ENCODE peak calls at places on chromosomes 13 and 19, in ten cellular contexts. V, U, L, B, P, F, C, I, K and R are unnamed samples. For H3K4me1, the result is how much of the 10 kb centered on the place peaks cover.

GRCh38 chr13:26280295-26280694 is 26.4 kb downstream of the CDK8 start:
- DNase-seq in V (no peak), U (no peak), L (no peak), B (no peak), P (no peak), F (no peak), C (peak), I (no peak), K (no peak), R (no peak)

GRCh38 chr13:70630247-70630646 is 522.0 kb upstream of the KLHL1 start:
- DNase-seq in V (peak), U (no peak), L (no peak), B (no peak), P (no peak), F (no peak), C (no peak), I (peak), K (no peak), R (no peak)

GRCh38 chr13:44022196-44022595 is 142.5 kb downstream of the LACC1 start:
- DNase-seq in V (no peak), U (no peak), L (no peak), B (no peak), P (no peak), F (no peak), C (peak), I (no peak), K (no peak), R (no peak)

GRCh38 chr13:75258159-75258782 is 223.7 kb downstream of the TBC1D4 start:
- DNase-seq in V (peak), U (peak), L (no peak), B (no peak), P (no peak), F (no peak), C (peak), I (no peak), K (no peak), R (no peak)

GRCh38 chr19:51020988-51021651 is 1.6 kb upstream of the KLK10 start:
- DNase-seq in V (peak), U (peak), L (no peak), B (no peak), P (no peak), F (no peak), C (peak), I (peak), K (no peak), R (no peak)

GRCh38 chr19:3575949-3576673 is 3.4 kb downstream of the HMG20B start:
- DNase-seq in V (no peak), U (no peak), L (no peak), B (no peak), P (no peak), F (no peak), C (no peak), I (no peak), K (no peak), R (no peak)

GRCh38 chr13:61128850-61129645 is 286.6 kb downstream of the PCDH20 start:
- DNase-seq in V (peak), U (no peak), L (no peak), B (no peak), P (no peak), F (no peak), C (no peak), I (no peak), K (no peak), R (no peak)

GRCh38 chr19:2089001-2089711 is 7.0 kb downstream of the MOB3A start:
- DNase-seq in V (no peak), U (peak), L (peak), B (no peak), P (no peak), F (no peak), C (no peak), I (no peak), K (no peak), R (no peak)

GRCh38 chr13:30727491-30728350 is 7.6 kb upstream of the ALOX5AP start:
- DNase-seq in V (no peak), U (no peak), L (no peak), B (no peak), P (no peak), F (no peak), C (no peak), I (peak), K (no peak), R (no peak)

GRCh38 chr13:72567566-72567965 is 159.9 kb downstream of the MZT1 start:
- DNase-seq in V (no peak), U (no peak), L (no peak), B (no peak), P (no peak), F (no peak), C (no peak), I (peak), K (no peak), R (no peak)

GRCh38 chr13:43786766-43787517 is at the start of gene ENOX1:
- DNase-seq in V (peak), U (peak), L (peak), B (peak), P (peak), F (peak), C (peak), I (peak), K (no peak), R (peak)

GRCh38 chr13:51525567-51526165 is 58.6 kb upstream of the WDFY2 start:
- DNase-seq in V (peak), U (no peak), L (no peak), B (no peak), P (no peak), F (no peak), C (no peak), I (no peak), K (no peak), R (no peak)

GRCh38 chr13:51524846-51525566 is 59.3 kb upstream of the WDFY2 start:
- DNase-seq in V (peak), U (no peak), L (no peak), B (no peak), P (no peak), F (no peak), C (peak), I (no peak), K (no peak), R (no peak)

GRCh38 chr13:51523082-51523518 is 61.2 kb upstream of the WDFY2 start:
- DNase-seq in V (peak), U (no peak), L (no peak), B (peak), P (peak), F (no peak), C (peak), I (no peak), K (peak), R (no peak)

GRCh38 chr13:51520524-51520923 is 63.7 kb upstream of the WDFY2 start:
- DNase-seq in V (no peak), U (no peak), L (no peak), B (no peak), P (no peak), F (no peak), C (peak), I (no peak), K (no peak), R (no peak)

GRCh38 chr13:51524312-51524711 is 60.0 kb upstream of the WDFY2 start:
- DNase-seq in V (peak), U (no peak), L (no peak), B (no peak), P (no peak), F (no peak), C (peak), I (no peak), K (no peak), R (no peak)
- H3K27ac ChIP-seq in V (no peak), U (no peak), L (no peak), B (no peak), P (no peak), F (no peak), C (no peak), I (no peak), K (no peak), R (no peak)

GRCh38 chr19:5130371-5131030 is 161.6 kb downstream of the KDM4B start:
- DNase-seq in V (no peak), U (no peak), L (peak), B (no peak), P (no peak), F (no peak), C (no peak), I (peak), K (no peak), R (peak)
- H3K4me1 ChIP-seq in V (under half), U (under half), L (under half), B (under half), P (under half), F (under half), C (half or more), I (under half), K (under half), R (under half)

GRCh38 chr13:48449656-48450055 is 36.7 kb upstream of the LPAR6 start:
- DNase-seq in V (no peak), U (no peak), L (no peak), B (no peak), P (no peak), F (no peak), C (no peak), I (no peak), K (no peak), R (no peak)
- H3K27ac ChIP-seq in V (no peak), U (peak), L (no peak), B (no peak), P (no peak), F (no peak), C (no peak), I (no peak), K (no peak), R (no peak)

DNA sequence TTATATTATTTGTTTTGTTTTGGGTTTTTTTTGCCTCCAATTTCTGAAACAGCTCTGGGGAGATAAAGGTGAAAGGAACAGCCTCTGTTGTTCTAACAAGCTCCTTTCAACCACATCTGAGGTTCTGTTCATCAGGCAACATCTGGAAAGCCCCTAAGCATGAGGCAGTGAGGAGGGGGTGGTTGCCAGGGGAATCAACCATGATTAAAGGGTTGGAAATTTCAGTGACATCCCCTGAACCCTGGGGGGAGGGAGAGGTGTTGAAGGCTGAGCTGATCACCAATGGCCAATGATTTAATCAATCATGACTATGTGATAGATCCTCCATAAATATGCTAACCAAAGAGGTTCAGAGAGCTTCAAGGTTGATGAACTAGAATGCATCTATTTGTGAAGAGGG is 221.1 kb downstream of the NHLRC3 start:
- DNase-seq in V (no peak), U (no peak), L (no peak), B (no peak), P (no peak), F (no peak), C (no peak), I (no peak), K (no peak), R (no peak)
- H3K4me1 ChIP-seq in V (under half), U (under half), L (under half), B (under half), P (under half), F (under half), C (under half), I (under half), K (under half), R (under half)

GRCh38 chr13:23579072-23579885 is 9.1 kb downstream of the TNFRSF19 start:
- DNase-seq in V (peak), U (peak), L (peak), B (peak), P (peak), F (peak), C (peak), I (peak), K (no peak), R (peak)
- H3K27ac ChIP-seq in V (no peak), U (no peak), L (peak), B (peak), P (peak), F (peak), C (peak), I (peak), K (no peak), R (peak)

DNA sequence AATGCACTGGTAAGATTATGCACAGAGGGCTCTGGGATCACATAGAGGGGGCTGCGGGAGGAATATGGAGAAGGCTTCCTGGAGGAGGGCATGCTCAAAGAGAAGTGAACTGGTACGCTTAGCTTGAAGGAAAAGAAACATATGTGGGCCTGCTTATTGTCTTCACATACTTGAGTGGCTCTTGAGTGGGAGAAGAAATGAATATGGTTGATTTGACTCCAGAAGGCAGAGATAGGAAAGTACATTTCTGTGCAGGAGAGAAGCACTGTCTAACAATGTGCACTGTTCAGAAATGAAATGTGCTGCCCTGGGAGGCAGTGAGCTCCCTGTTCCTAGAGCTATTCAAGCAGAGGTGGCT is 91.2 kb downstream of the KL start:
- DNase-seq in V (no peak), U (no peak), L (no peak), B (no peak), P (no peak), F (no peak), C (no peak), I (no peak), K (no peak), R (no peak)
- H3K4me1 ChIP-seq in V (under half), U (under half), L (under half), B (under half), P (under half), F (under half), C (under half), I (under half), K (under half), R (under half)

DNA sequence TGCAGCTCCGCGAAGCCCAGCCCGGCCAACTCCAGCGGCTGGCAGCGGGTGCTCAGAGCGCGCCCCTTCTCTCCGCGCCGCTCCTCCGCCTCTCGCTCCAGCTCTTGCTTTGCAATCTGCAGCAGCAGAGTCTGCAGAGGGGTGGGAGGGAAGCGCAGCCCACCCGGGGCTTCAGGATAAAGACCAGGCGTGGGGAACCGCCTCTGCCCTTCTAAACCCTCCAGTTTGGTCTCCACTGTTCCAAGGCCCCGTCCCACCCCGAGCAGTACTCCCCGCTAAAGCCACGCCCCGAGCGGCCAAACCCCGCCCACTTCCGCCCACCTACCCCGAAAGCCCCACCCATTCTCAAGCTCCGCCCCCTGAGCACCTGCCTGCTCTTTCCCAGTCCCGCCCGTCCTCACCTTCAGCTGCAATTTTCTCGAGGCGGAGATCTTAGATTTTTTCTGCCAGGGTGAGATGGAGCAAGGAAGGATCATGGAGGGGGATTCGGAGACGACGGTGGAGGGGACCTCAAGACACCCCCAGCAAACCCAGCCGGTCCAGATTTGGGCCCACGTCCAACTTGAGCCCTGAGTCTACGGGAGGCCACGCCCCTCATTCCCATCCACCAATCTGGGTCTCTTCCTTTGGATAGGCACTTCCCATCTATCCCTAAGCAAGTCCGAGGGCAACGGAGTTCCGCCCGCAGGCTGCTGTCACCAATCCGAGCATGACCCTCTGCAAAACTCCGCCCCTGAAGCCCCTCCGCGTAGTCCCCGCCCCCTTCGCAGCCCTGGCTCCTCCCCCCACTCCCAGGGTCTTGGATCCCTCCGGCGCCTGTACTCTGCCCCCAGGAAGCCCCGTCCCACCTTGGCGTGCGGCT is 1.1 kb downstream of the TNNI3 start:
- DNase-seq in V (peak), U (no peak), L (peak), B (no peak), P (peak), F (no peak), C (peak), I (peak), K (peak), R (no peak)
- H3K27ac ChIP-seq in V (no peak), U (no peak), L (no peak), B (no peak), P (peak), F (no peak), C (no peak), I (no peak), K (no peak), R (no peak)

GRCh38 chr19:28883241-28883693 is 329.7 kb downstream of the UQCRFS1 start:
- DNase-seq in V (peak), U (no peak), L (no peak), B (no peak), P (no peak), F (peak), C (peak), I (peak), K (no peak), R (no peak)
- H3K4me1 ChIP-seq in V (under half), U (under half), L (under half), B (under half), P (under half), F (under half), C (under half), I (under half), K (under half), R (under half)